ENCODE peak calls at places on chromosome X, in six cellular contexts. C is fibroblast of mammary gland, I is body of pancreas, H is upper lobe of right lung, G is left ventricle myocardium inferior, F is psoas muscle. R is an unnamed sample.

GRCh38 chrX:38595801-38596200 is 34.5 kb downstream of the TSPAN7 start:
- DNase-seq in C (no peak), I (no peak), H (no peak), G (no peak), F (no peak), R (no peak)

GRCh38 chrX:47448165-47448806 is 34.7 kb downstream of the ZNF41 start:
- DNase-seq in C (no peak), I (no peak), H (no peak), G (no peak), F (no peak), R (no peak)

GRCh38 chrX:78048036-78048435 is 56.0 kb upstream of the PGK1 start:
- DNase-seq in C (no peak), I (no peak), H (no peak), G (no peak), F (no peak), R (no peak)

GRCh38 chrX:39409246-39409917 is 608.1 kb downstream of the MID1IP1 start:
- DNase-seq in C (peak; percentile 2), I (no peak), H (no peak), G (no peak), F (no peak), R (no peak)

GRCh38 chrX:38879631-38880220 is 78.5 kb downstream of the MID1IP1 start:
- DNase-seq in C (no peak), I (peak; percentile 71), H (no peak), G (peak; percentile 60), F (peak; percentile 18), R (no peak)

GRCh38 chrX:154890990-154891639 is 5.0 kb downstream of the F8A1 start:
- DNase-seq in C (no peak), I (no peak), H (no peak), G (no peak), F (no peak), R (no peak)

GRCh38 chrX:2875798-2876399 is 47.2 kb downstream of the GYG2 start:
- DNase-seq in C (peak; percentile 19), I (peak; percentile 41), H (no peak), G (no peak), F (no peak), R (no peak)

GRCh38 chrX:152926279-152926678 is 28.4 kb downstream of the ZNF185 start:
- DNase-seq in C (peak; percentile 74), I (peak; percentile 85), H (no peak), G (no peak), F (no peak), R (peak; percentile 62)

GRCh38 chrX:16100673-16101072 is 22.7 kb upstream of the GRPR start:
- DNase-seq in C (no peak), I (no peak), H (no peak), G (no peak), F (no peak), R (no peak)

GRCh38 chrX:104445591-104445990 is 120.4 kb upstream of the IL1RAPL2 start:
- DNase-seq in C (no peak), I (no peak), H (no peak), G (no peak), F (no peak), R (no peak)

DNA sequence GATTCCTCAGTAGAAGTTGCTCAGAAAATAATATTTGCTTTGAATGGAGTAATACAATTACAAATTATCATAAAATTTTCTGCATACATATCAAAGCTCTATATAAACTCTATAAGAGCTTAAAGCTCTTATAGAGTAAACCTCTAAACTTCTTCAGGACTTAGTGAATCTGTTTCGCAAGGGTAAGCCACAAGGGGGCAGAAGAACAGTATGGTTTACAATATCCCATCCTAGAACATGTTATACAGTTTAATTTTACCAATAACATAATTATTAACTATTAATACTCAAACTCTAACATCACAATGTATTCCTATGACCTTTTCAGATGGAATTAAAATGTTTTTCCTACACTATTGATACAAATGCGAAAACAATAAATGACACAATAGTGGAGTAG is 33.8 kb upstream of the SPANXN1 start:
- DNase-seq in C (peak; percentile 12), I (no peak), H (no peak), G (no peak), F (no peak), R (no peak)
- TF ChIP-seq CTCF in C (peak; percentile 37), I (no peak), H (peak; percentile 17), G (no peak), F (peak; percentile 7), R (peak; percentile 19)

GRCh38 chrX:51803833-51804232 is 60.6 kb downstream of the GSPT2 start:
- DNase-seq in C (peak; percentile 9), I (no peak), H (no peak), G (no peak), F (no peak), R (no peak)

GRCh38 chrX:51804741-51805140 is 61.5 kb downstream of the GSPT2 start:
- DNase-seq in C (no peak), I (no peak), H (no peak), G (no peak), F (no peak), R (no peak)

GRCh38 chrX:51798701-51799100 is 55.5 kb downstream of the GSPT2 start:
- DNase-seq in C (no peak), I (no peak), H (no peak), G (no peak), F (no peak), R (no peak)

GRCh38 chrX:51802917-51803688 is 59.9 kb downstream of the GSPT2 start:
- DNase-seq in C (peak; percentile 63), I (peak; percentile 50), H (peak; percentile 63), G (peak; percentile 22), F (peak; percentile 15), R (peak; percentile 16)
- TF ChIP-seq CTCF in C (peak; percentile 25), I (no peak), H (peak; percentile 5), G (peak; percentile 27), F (no peak), R (peak; percentile 17)

GRCh38 chrX:41922125-41922521 is 1.2 kb downstream of the CASK start:
- DNase-seq in C (peak; percentile 45), I (no peak), H (no peak), G (no peak), F (no peak), R (no peak)

GRCh38 chrX:41923257-41923924 is at the start of gene CASK:
- DNase-seq in C (peak; percentile 84), I (peak; percentile 96), H (peak; percentile 96), G (peak; percentile 92), F (peak; percentile 93), R (peak; percentile 72)

GRCh38 chrX:41923925-41924693 is 755 bp upstream of the CASK start:
- DNase-seq in C (peak; percentile 21), I (peak; percentile 53), H (no peak), G (no peak), F (no peak), R (no peak)

GRCh38 chrX:41921492-41922124 is 1.7 kb downstream of the CASK start:
- DNase-seq in C (peak; percentile 64), I (no peak), H (no peak), G (no peak), F (no peak), R (no peak)

GRCh38 chrX:41922694-41923171 is 621 bp downstream of the CASK start:
- DNase-seq in C (no peak), I (peak; percentile 28), H (peak; percentile 65), G (peak; percentile 23), F (peak; percentile 25), R (no peak)
- TF ChIP-seq CTCF in C (no peak), I (no peak), H (no peak), G (no peak), F (no peak), R (peak; percentile 14)

GRCh38 chrX:118221257-118221656 is 104.6 kb upstream of the KLHL13 start:
- DNase-seq in C (no peak), I (no peak), H (no peak), G (no peak), F (no peak), R (no peak)

GRCh38 chrX:118228456-118228855 is 111.8 kb upstream of the KLHL13 start:
- DNase-seq in C (no peak), I (no peak), H (no peak), G (no peak), F (no peak), R (no peak)

GRCh38 chrX:118228041-118228440 is 111.4 kb upstream of the KLHL13 start:
- DNase-seq in C (peak; percentile 23), I (no peak), H (no peak), G (no peak), F (no peak), R (no peak)

GRCh38 chrX:118221733-118222132 is 105.1 kb upstream of the KLHL13 start:
- DNase-seq in C (peak; percentile 28), I (no peak), H (no peak), G (no peak), F (no peak), R (no peak)

GRCh38 chrX:118226060-118226428 is 109.4 kb upstream of the KLHL13 start:
- DNase-seq in C (peak; percentile 29), I (no peak), H (no peak), G (no peak), F (no peak), R (no peak)
- TF ChIP-seq CTCF in C (peak; percentile 52), I (peak; percentile 39), H (peak; percentile 40), G (peak; percentile 50), F (peak; percentile 54), R (peak; percentile 35)

GRCh38 chrX:1507511-1508463 is 29.2 kb downstream of the P2RY8 start:
- DNase-seq in C (no peak), I (no peak), H (peak; percentile 67), G (no peak), F (no peak), R (no peak)
- TF ChIP-seq CTCF in C (no peak), I (no peak), H (no peak), G (no peak), F (no peak), R (no peak)

R was measured in astrocyte of the cerebellum.